ENCODE peak calls at places on chromosomes 5 and 9, in nine cellular contexts. Z is T1000; P is EH; X is hippocampal formation; I is NCI-H2081; O is kidney tubule cell; D is NCI-H1436 treated with DMSO at 0.1 percent for 48 hours; J is stimulated activated CD4-positive, alpha-beta T cell treated with anti-CD3 and anti-CD28 coated beads, Interleukin-2, amount 100 ng/mL, for 48 hours; V is lower lobe of right lung. K is an unnamed sample.

GRCh38 chr9:133427658-133428348 is 5.6 kb downstream of the ADAMTS13 start:
- DNase-seq in Z (no peak), P (no peak), X (no peak), I (no peak), O (no peak), D (no peak), J (no peak), V (no peak), K (no peak)

GRCh38 chr5:79417495-79417894 is 96.4 kb downstream of the HOMER1 start:
- DNase-seq in Z (no peak), P (no peak), X (no peak), I (no peak), O (no peak), D (no peak), J (no peak), V (no peak), K (no peak)

GRCh38 chr9:136011703-136012496 is 50.7 kb upstream of the UBAC1 start:
- DNase-seq in Z (no peak), P (peak; percentile 46), X (peak; percentile 39), I (no peak), O (peak; percentile 11), D (no peak), J (no peak), V (peak; percentile 74), K (no peak)

GRCh38 chr9:101706929-101707328 is 31.5 kb downstream of the GRIN3A start:
- DNase-seq in Z (no peak), P (no peak), X (no peak), I (no peak), O (no peak), D (no peak), J (no peak), V (no peak), K (peak; percentile 35)

GRCh38 chr9:69012690-69013403 is 1.1 kb downstream of the PRKACG start:
- DNase-seq in Z (no peak), P (no peak), X (no peak), I (no peak), O (no peak), D (no peak), J (no peak), V (no peak), K (no peak)

GRCh38 chr5:83099445-83099844 is 22.1 kb downstream of the XRCC4 start:
- DNase-seq in Z (no peak), P (no peak), X (no peak), I (no peak), O (no peak), D (no peak), J (no peak), V (no peak), K (no peak)

GRCh38 chr9:114504341-114505186 is 709 bp downstream of the WHRN start:
- DNase-seq in Z (peak; percentile 30), P (peak; percentile 39), X (peak; percentile 41), I (peak; percentile 41), O (peak; percentile 52), D (no peak), J (peak; percentile 18), V (peak; percentile 67), K (peak; percentile 79)

GRCh38 chr5:143057580-143057999 is 287.4 kb downstream of the ARHGAP26 start:
- DNase-seq in Z (no peak), P (peak; percentile 35), X (no peak), I (no peak), O (no peak), D (no peak), J (no peak), V (no peak), K (no peak)

GRCh38 chr9:92359380-92360007 is 33.7 kb downstream of the CENPP start:
- DNase-seq in Z (no peak), P (no peak), X (no peak), I (no peak), O (no peak), D (no peak), J (no peak), V (no peak), K (no peak)

GRCh38 chr9:111474385-111474784 is 9.8 kb downstream of the ECPAS start:
- DNase-seq in Z (no peak), P (no peak), X (no peak), I (no peak), O (no peak), D (peak; percentile 20), J (no peak), V (no peak), K (peak; percentile 1)

GRCh38 chr9:133897675-133898074 is 94.4 kb downstream of the VAV2 start:
- DNase-seq in Z (no peak), P (peak; percentile 85), X (no peak), I (no peak), O (no peak), D (no peak), J (no peak), V (no peak), K (no peak)

GRCh38 chr9:134641173-134641985 is at the start of gene COL5A1:
- DNase-seq in Z (peak; percentile 89), P (peak; percentile 96), X (peak; percentile 66), I (peak; percentile 5), O (peak; percentile 64), D (no peak), J (peak; percentile 27), V (peak; percentile 85), K (no peak)

GRCh38 chr5:39360483-39361071 is 3.7 kb downstream of the C9 start:
- DNase-seq in Z (no peak), P (no peak), X (no peak), I (no peak), O (no peak), D (no peak), J (no peak), V (no peak), K (no peak)

GRCh38 chr5:26872337-26872736 is 166.0 kb downstream of the CDH9 start:
- DNase-seq in Z (no peak), P (no peak), X (no peak), I (no peak), O (no peak), D (no peak), J (no peak), V (no peak), K (no peak)

GRCh38 chr5:145976431-145977155 is 40.2 kb downstream of the SH3RF2 start:
- DNase-seq in Z (no peak), P (peak; percentile 57), X (no peak), I (no peak), O (peak; percentile 90), D (no peak), J (no peak), V (no peak), K (no peak)

GRCh38 chr9:110750272-110750671 is 81.7 kb downstream of the MUSK start:
- DNase-seq in Z (no peak), P (no peak), X (no peak), I (no peak), O (no peak), D (no peak), J (no peak), V (no peak), K (no peak)

GRCh38 chr5:113663879-113664278 is 150.4 kb downstream of the YTHDC2 start:
- DNase-seq in Z (no peak), P (peak; percentile 45), X (no peak), I (no peak), O (peak; percentile 42), D (no peak), J (peak; percentile 28), V (peak; percentile 53), K (no peak)

GRCh38 chr9:127803507-127804352 is 1.0 kb downstream of the FPGS start:
- DNase-seq in Z (peak; percentile 35), P (peak; percentile 67), X (no peak), I (no peak), O (peak; percentile 85), D (no peak), J (no peak), V (peak; percentile 66), K (no peak)

GRCh38 chr9:131798166-131798565 is 58.3 kb upstream of the RAPGEF1 start:
- DNase-seq in Z (no peak), P (no peak), X (no peak), I (no peak), O (no peak), D (no peak), J (no peak), V (no peak), K (no peak)

GRCh38 chr9:128059365-128059983 is 7.6 kb downstream of the NAIF1 start:
- DNase-seq in Z (no peak), P (no peak), X (no peak), I (no peak), O (no peak), D (no peak), J (no peak), V (no peak), K (no peak)

GRCh38 chr9:79390077-79390673 is 181.6 kb upstream of the TLE4 start:
- DNase-seq in Z (no peak), P (peak; percentile 60), X (no peak), I (no peak), O (no peak), D (no peak), J (no peak), V (no peak), K (no peak)

GRCh38 chr5:168401226-168401625 is 85.0 kb upstream of the RARS1 start:
- DNase-seq in Z (no peak), P (no peak), X (no peak), I (no peak), O (peak; percentile 37), D (no peak), J (no peak), V (no peak), K (no peak)

GRCh38 chr5:106862450-106863193 is 808.1 kb downstream of the EFNA5 start:
- DNase-seq in Z (no peak), P (peak; percentile 1), X (no peak), I (no peak), O (no peak), D (no peak), J (no peak), V (no peak), K (peak; percentile 38)

GRCh38 chr5:53109041-53109435 is 519 bp downstream of the MOCS2 start:
- DNase-seq in Z (no peak), P (peak; percentile 37), X (no peak), I (no peak), O (no peak), D (no peak), J (no peak), V (no peak), K (no peak)

GRCh38 chr9:15295761-15296405 is 11.1 kb downstream of the TTC39B start:
- DNase-seq in Z (no peak), P (peak; percentile 82), X (no peak), I (no peak), O (peak; percentile 81), D (no peak), J (no peak), V (no peak), K (no peak)

GRCh38 chr9:99282406-99282805 is 60.3 kb downstream of the SEC61B start:
- DNase-seq in Z (no peak), P (no peak), X (no peak), I (no peak), O (no peak), D (no peak), J (no peak), V (no peak), K (no peak)

GRCh38 chr5:14186132-14186830 is 43.1 kb downstream of the TRIO start:
- DNase-seq in Z (no peak), P (peak; percentile 83), X (no peak), I (no peak), O (peak; percentile 68), D (no peak), J (no peak), V (no peak), K (no peak)

GRCh38 chr9:36423196-36423595 is 23.1 kb upstream of the RNF38 start:
- DNase-seq in Z (no peak), P (no peak), X (peak; percentile 4), I (no peak), O (no peak), D (no peak), J (no peak), V (no peak), K (no peak)

GRCh38 chr5:154103223-154103622 is 64.5 kb downstream of the MFAP3 start:
- DNase-seq in Z (no peak), P (no peak), X (no peak), I (no peak), O (no peak), D (no peak), J (no peak), V (no peak), K (no peak)

GRCh38 chr5:140240987-140241706 is 61.8 kb downstream of the PFDN1 start:
- DNase-seq in Z (peak; percentile 62), P (peak; percentile 97), X (peak; percentile 90), I (peak; percentile 66), O (peak; percentile 93), D (no peak), J (no peak), V (peak; percentile 68), K (peak; percentile 61)

GRCh38 chr5:176625966-176626875 is 4.1 kb downstream of the SNCB start:
- DNase-seq in Z (no peak), P (no peak), X (no peak), I (no peak), O (peak; percentile 28), D (no peak), J (no peak), V (no peak), K (no peak)

K was measured in NCI-H1417.